ENCODE peak calls at places on chromosomes 11 and 22, in eight cellular contexts. N is endodermal cell, T is pancreas, S is A549, Q is NB4, V is body of pancreas, K is uterus, O is MM.1S. F is an unnamed sample.

GRCh38 chr11:122756417-122756816 is 81.9 kb upstream of the CRTAM start:
- DNase-seq in T (no peak), Q (peak), V (no peak), N (no peak), O (peak), S (no peak), K (no peak), F (peak)

GRCh38 chr11:84498016-84498415 is 1129.1 kb downstream of the DLG2 start:
- DNase-seq in S (no peak), T (no peak), Q (no peak), N (no peak), O (no peak), K (no peak), V (no peak), F (peak)

GRCh38 chr11:79263001-79263400 is 177.8 kb downstream of the TENM4 start:
- DNase-seq in Q (no peak), T (no peak), O (no peak), S (no peak), N (no peak), K (no peak), V (no peak), F (no peak)

GRCh38 chr11:111387318-111387863 is 8.3 kb upstream of the POU2AF1 start:
- DNase-seq in S (no peak), T (peak), Q (no peak), K (no peak), N (no peak), V (peak), O (no peak), F (peak)

GRCh38 chr22:39215430-39216142 is 29.2 kb downstream of the PDGFB start:
- DNase-seq in T (peak), Q (no peak), S (peak), O (no peak), N (peak), V (no peak), K (peak), F (no peak)

GRCh38 chr11:113814181-113814580 is 34.6 kb downstream of the CLDN25 start:
- DNase-seq in V (no peak), N (no peak), K (no peak), T (no peak), S (no peak), O (no peak), Q (no peak), F (no peak)

GRCh38 chr11:12461516-12461915 is 84.1 kb downstream of the PARVA start:
- DNase-seq in Q (no peak), O (no peak), S (no peak), T (no peak), V (no peak), N (peak), K (peak), F (no peak)

GRCh38 chr11:46290598-46291309 is 13.3 kb downstream of the CREB3L1 start:
- DNase-seq in Q (peak), N (peak), S (no peak), K (peak), T (peak), O (no peak), V (peak), F (peak)

GRCh38 chr22:45886502-45886901 is 90.5 kb downstream of the WNT7B start:
- DNase-seq in O (no peak), N (no peak), K (no peak), V (no peak), Q (no peak), S (no peak), T (no peak), F (peak)

GRCh38 chr22:37144180-37144554 is 5.5 kb downstream of the IL2RB start:
- DNase-seq in V (no peak), O (no peak), K (no peak), T (no peak), N (no peak), Q (no peak), S (no peak), F (no peak)

GRCh38 chr22:47128216-47129215 is 366.1 kb downstream of the TBC1D22A start:
- DNase-seq in O (no peak), S (no peak), Q (no peak), N (no peak), T (no peak), K (no peak), V (peak), F (no peak)

GRCh38 chr11:91904792-91905785 is 319.5 kb upstream of the FAT3 start:
- DNase-seq in T (no peak), V (no peak), N (no peak), Q (peak), K (no peak), O (no peak), S (no peak), F (no peak)

GRCh38 chr22:25942126-25942988 is 200.4 kb downstream of the MYO18B start:
- DNase-seq in S (no peak), Q (no peak), T (no peak), K (no peak), V (no peak), N (no peak), O (no peak), F (no peak)

GRCh38 chr11:131311746-131312145 is 58.7 kb upstream of the NTM start:
- DNase-seq in O (no peak), Q (no peak), S (no peak), K (no peak), V (no peak), N (no peak), T (no peak), F (no peak)

DNA sequence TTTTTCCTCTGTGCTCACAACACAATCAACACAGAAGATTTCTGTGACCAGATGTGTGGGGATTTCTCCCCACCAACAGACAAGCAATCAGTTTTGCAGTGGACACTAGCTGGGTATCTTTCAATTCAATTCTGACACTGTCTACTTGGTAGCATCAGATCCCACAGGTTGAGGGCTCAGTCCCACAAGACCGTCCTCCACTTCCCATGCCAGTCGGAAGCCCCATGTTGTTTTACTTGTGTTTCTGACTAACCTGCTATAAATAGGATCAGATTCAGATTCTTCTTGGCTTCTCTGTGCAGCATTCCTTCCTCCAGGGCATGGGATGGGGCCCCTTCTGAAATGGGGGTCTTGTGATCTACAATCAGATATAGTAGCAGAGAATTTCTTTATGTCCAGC is 19.6 kb downstream of the ACER3 start:
- DNase-seq in V (no peak), T (no peak), S (no peak), O (no peak), N (no peak), K (no peak), Q (no peak), F (no peak)
- TF ChIP-seq CTCF in V (no peak), T (no peak), S (no peak), O (no peak), N (no peak), K (no peak), Q (no peak), F (peak)

DNA sequence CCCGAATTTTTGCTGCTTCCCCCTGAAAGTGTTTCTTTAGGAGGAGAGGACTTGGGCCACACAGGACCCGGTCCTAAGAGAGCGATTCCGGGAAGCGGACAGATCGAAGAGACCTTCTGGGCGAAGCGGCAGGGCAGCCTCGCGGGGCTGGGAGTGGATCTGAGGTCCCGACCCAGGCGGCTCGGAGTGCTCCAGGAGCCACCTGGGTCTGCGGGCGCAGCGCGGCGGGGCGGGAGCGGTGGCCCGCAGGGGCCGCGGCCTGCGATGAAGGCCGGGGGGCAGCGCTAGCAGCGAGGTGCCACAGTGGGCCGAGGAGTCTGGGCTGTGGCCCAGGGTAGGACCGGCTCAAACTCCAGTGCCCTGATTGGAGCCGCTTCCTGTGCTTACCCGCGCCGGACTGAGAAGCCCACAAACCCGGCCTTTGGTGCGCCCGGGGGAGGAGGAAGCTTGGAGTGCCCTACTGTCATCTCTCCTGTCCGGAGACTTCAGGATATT is 1.8 kb downstream of the PKNOX2 start:
- DNase-seq in V (peak), O (no peak), Q (no peak), S (no peak), N (peak), T (peak), K (peak), F (peak)
- H3K4me3 ChIP-seq in V (peak), O (no peak), Q (no peak), S (no peak), N (peak), T (peak), K (peak), F (peak)

DNA sequence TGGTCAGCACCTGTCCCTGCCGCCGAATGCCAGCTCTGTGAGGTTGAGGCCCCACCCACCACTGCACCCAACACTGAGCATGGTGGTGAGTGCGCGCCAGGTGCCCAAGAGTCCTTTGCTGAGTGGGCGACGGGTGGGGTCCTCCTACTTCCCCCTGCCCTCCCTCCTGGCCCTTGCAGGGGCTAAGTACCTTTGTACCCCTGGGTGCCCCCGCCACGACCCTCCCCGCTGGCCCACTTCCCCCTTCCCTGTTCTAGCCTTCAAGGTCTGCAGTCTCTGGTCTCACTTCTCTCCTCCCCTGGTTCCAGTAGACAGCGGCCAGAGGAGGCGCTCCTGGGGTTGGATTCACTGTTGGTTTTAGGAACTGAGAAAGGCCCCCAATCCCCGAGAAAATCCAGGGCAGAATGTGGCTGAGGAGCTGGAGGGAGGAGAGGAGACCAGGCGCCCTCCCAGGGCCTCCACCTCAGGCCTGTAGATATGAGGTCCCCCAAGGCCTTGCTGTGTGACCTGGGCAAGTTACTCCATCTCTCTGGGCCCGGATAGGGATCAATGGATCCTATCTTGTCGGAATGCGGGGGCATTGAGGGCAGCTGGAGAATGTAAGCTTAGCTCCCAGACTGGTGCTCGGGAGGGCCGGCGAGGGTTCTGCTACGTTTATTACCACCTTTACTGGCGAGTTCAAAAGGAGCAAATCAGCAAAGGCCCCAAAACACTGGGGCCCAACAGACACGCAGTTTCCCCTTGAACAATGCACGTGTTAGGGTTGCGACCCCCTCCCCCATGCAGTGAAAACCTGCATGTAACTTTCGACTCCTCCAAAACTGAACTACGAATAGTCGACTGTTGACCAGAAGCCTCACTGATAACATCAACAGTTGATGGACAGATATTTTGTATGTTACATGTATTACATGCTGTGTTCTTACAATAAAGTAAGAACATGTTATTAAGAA is 31.9 kb upstream of the SMIM38 start:
- DNase-seq in K (no peak), S (no peak), Q (no peak), V (peak), T (no peak), N (peak), O (no peak), F (no peak)
- TF ChIP-seq CTCF in K (no peak), S (no peak), Q (no peak), V (no peak), T (no peak), N (peak), O (no peak), F (no peak)

DNA sequence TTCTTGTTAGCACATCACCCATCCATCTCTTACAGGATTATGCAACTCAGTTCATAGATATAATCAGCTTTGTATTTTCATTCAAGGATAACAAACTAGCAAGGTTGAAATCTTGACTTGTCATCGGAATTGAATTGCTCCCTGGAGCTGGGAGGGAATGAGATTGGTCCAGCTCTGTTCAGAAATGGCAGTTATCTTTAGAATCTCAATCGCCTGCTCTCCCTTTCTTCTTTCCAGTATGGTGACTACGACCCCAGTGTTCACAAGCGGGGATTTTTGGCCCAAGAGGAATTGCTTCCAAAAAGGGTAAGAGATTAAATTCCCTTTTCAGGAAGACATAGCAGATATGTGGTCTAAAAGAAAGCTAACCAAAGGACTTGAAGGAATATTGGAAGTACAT is 51.0 kb downstream of the NF2 start:
- DNase-seq in T (no peak), N (no peak), K (no peak), O (no peak), V (no peak), Q (no peak), S (no peak), F (no peak)
- H3K4me3 ChIP-seq in T (no peak), N (no peak), K (no peak), O (no peak), V (no peak), Q (no peak), S (no peak), F (no peak)

GRCh38 chr11:57085604-57086003 is 96.1 kb upstream of the LRRC55 start:
- DNase-seq in S (no peak), V (no peak), T (no peak), N (no peak), O (no peak), K (no peak), Q (no peak), F (no peak)
- TF ChIP-seq CTCF in S (no peak), V (no peak), T (no peak), N (peak), O (no peak), K (no peak), Q (no peak), F (no peak)

DNA sequence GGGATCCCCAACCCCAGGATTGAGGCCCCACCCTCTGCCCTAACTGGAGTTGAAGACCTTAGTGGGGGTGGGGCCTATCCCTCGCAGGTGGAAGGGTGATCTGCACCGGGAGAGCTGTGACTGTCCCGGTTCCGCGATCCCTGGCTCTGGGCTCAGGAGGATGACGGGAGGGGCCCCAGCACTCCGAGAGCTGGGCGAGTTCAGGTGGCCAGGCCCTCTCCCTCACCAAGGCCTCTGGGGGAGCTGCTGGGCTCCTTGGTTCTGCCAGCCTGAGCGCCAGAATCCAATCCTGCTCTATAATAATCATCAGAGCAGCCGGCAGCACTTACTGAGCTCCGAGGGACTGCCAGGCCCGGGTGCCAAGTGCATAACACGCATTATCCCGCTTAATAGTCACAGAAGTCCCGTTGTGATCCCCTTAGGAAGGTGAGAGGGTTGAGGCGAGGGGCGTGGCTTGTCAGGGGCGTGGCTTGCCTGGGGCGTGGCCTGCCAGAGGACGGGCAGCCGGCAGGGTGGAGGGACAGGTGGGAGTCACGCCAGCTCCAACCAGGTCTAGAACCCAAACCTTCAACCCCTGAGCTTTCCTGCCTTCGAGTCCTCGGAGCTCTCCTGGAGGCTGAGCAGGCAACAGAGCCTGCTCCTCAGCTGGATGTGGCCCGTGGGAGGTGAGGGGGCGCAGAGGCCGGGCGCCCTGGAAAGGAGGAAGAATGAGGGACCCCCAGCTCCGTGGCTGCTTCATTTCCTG is 7.2 kb upstream of the SYT7 start:
- DNase-seq in N (peak), V (peak), K (peak), Q (peak), O (no peak), T (peak), S (peak), F (peak)
- H3K4me3 ChIP-seq in N (peak), V (peak), K (peak), Q (no peak), O (peak), T (peak), S (peak), F (peak)

GRCh38 chr11:71994786-71995185 is 3.9 kb upstream of the IL18BP start:
- DNase-seq in K (no peak), V (no peak), O (no peak), Q (no peak), T (no peak), S (no peak), N (peak), F (no peak)
- TF ChIP-seq CTCF in K (no peak), V (no peak), O (no peak), Q (no peak), T (no peak), S (no peak), N (peak), F (no peak)

GRCh38 chr11:60791534-60791933 is 6.4 kb downstream of the MS4A10 start:
- DNase-seq in O (no peak), V (no peak), S (no peak), Q (no peak), N (no peak), K (no peak), T (no peak), F (no peak)
- H3K4me3 ChIP-seq in O (no peak), V (no peak), S (no peak), Q (no peak), N (no peak), K (no peak), T (no peak), F (no peak)